ENCODE peak calls at places on chromosome 13, in six cellular contexts. J is heart right ventricle, V is cardiac muscle cell, N is GM06990, X is astrocyte, O is brain microvascular endothelial cell. F is an unnamed sample. For H3K36me3, the result is how much of the 10 kb centered on the place peaks cover.

GRCh38 chr13:58598241-58598640 is 966.7 kb downstream of the PCDH17 start:
- DNase-seq in J (no peak), V (no peak), N (no peak), X (peak), O (no peak), F (peak)

GRCh38 chr13:94192576-94192975 is 286.9 kb downstream of the DCT start:
- DNase-seq in J (no peak), V (peak), N (no peak), X (no peak), O (peak), F (no peak)

GRCh38 chr13:96898855-96899254 is 95.4 kb downstream of the OXGR1 start:
- DNase-seq in J (no peak), V (no peak), N (no peak), X (no peak), O (no peak), F (no peak)

GRCh38 chr13:76886005-76886291 is 257 bp downstream of the KCTD12 start:
- DNase-seq in J (no peak), V (no peak), N (no peak), X (no peak), O (no peak), F (no peak)

GRCh38 chr13:50128406-50129048 is 113.3 kb downstream of the KCNRG start:
- DNase-seq in J (no peak), V (no peak), N (no peak), X (no peak), O (no peak), F (no peak)

GRCh38 chr13:33639640-33640080 is 178.3 kb upstream of the RFC3 start:
- DNase-seq in J (no peak), V (no peak), N (no peak), X (no peak), O (no peak), F (no peak)

GRCh38 chr13:22235285-22235949 is 564.5 kb downstream of the FGF9 start:
- DNase-seq in J (no peak), V (peak), N (no peak), X (no peak), O (no peak), F (no peak)

GRCh38 chr13:51846756-51847155 is 1.8 kb upstream of the TMEM272 start:
- DNase-seq in J (no peak), V (no peak), N (no peak), X (no peak), O (no peak), F (no peak)

GRCh38 chr13:93283255-93283654 is 56.6 kb downstream of the GPC6 start:
- DNase-seq in J (no peak), V (no peak), N (no peak), X (no peak), O (no peak), F (no peak)

GRCh38 chr13:79989251-79989661 is 351.7 kb downstream of the SPRY2 start:
- DNase-seq in J (no peak), V (no peak), N (no peak), X (peak), O (no peak), F (no peak)

GRCh38 chr13:52128714-52129700 is at the start of gene NEK5:
- DNase-seq in J (peak), V (peak), N (peak), X (peak), O (peak), F (no peak)

GRCh38 chr13:40352385-40352778 is 314.1 kb downstream of the FOXO1 start:
- DNase-seq in J (peak), V (no peak), N (no peak), X (no peak), O (no peak), F (no peak)

GRCh38 chr13:59492030-59492636 is 671.6 kb downstream of the DIAPH3 start:
- DNase-seq in J (no peak), V (no peak), N (no peak), X (no peak), O (peak), F (no peak)

GRCh38 chr13:34464011-34464410 is 478.1 kb upstream of the NBEA start:
- DNase-seq in J (no peak), V (no peak), N (no peak), X (peak), O (no peak), F (no peak)

GRCh38 chr13:57633950-57634828 is 2.6 kb downstream of the PCDH17 start:
- DNase-seq in J (peak), V (no peak), N (no peak), X (peak), O (no peak), F (no peak)

GRCh38 chr13:107644136-107644535 is 571.2 kb downstream of the LIG4 start:
- DNase-seq in J (no peak), V (no peak), N (no peak), X (no peak), O (no peak), F (no peak)

GRCh38 chr13:40287428-40287827 is 379.0 kb downstream of the FOXO1 start:
- DNase-seq in J (no peak), V (no peak), N (no peak), X (no peak), O (no peak), F (no peak)

GRCh38 chr13:80586356-80586755 is 245.4 kb upstream of the SPRY2 start:
- DNase-seq in J (no peak), V (no peak), N (no peak), X (no peak), O (no peak), F (no peak)

GRCh38 chr13:44768233-44768632 is 192.1 kb upstream of the TSC22D1 start:
- DNase-seq in J (no peak), V (no peak), N (peak), X (no peak), O (no peak), F (no peak)

GRCh38 chr13:104949840-104950805 is 1585.3 kb downstream of the EFNB2 start:
- DNase-seq in J (no peak), V (no peak), N (no peak), X (peak), O (no peak), F (peak)

GRCh38 chr13:95343944-95344343 is 42.7 kb upstream of the ABCC4 start:
- DNase-seq in J (no peak), V (no peak), N (no peak), X (no peak), O (no peak), F (no peak)

GRCh38 chr13:46062190-46062589 is 9.6 kb upstream of the ZC3H13 start:
- DNase-seq in J (no peak), V (no peak), N (no peak), X (no peak), O (peak), F (no peak)

GRCh38 chr13:27442797-27443196 is 7.6 kb downstream of the MTIF3 start:
- DNase-seq in J (no peak), V (no peak), N (no peak), X (no peak), O (no peak), F (no peak)

GRCh38 chr13:27792393-27793218 is at the start of gene GSX1:
- DNase-seq in J (peak), V (peak), N (no peak), X (peak), O (peak), F (peak)

GRCh38 chr13:50318887-50319286 is 303.6 kb downstream of the KCNRG start:
- DNase-seq in J (no peak), V (no peak), N (no peak), X (no peak), O (no peak), F (no peak)

GRCh38 chr13:40453666-40454030 is 212.8 kb downstream of the FOXO1 start:
- DNase-seq in J (no peak), V (no peak), N (no peak), X (no peak), O (no peak), F (no peak)

GRCh38 chr13:77918391-77919261 is at the start of gene EDNRB:
- DNase-seq in J (peak), V (peak), N (no peak), X (peak), O (peak), F (no peak)

DNA sequence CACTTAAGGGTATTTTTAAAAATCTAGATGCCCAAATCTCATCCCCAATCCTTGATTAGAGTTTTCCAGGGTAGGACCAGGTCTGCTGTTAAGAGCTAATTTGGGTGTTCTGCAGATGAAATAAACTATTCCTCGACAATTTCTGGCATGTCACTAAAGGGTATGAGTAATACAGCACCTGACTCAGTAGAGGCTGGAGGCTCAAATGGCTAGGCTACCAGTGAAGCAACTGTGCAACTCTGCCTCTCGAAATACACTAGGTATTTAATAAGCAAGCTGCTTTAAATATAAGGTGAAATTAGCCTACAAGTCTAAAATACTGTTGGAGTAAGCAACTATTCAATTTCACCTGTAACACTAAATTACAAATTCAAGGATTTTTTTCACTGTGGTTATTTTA is 1.5 kb downstream of the RNF6 start:
- DNase-seq in J (no peak), V (no peak), N (no peak), X (peak), O (peak), F (peak)
- H3K4me3 ChIP-seq in J (peak), V (peak), N (peak), X (peak), O (peak), F (peak)

DNA sequence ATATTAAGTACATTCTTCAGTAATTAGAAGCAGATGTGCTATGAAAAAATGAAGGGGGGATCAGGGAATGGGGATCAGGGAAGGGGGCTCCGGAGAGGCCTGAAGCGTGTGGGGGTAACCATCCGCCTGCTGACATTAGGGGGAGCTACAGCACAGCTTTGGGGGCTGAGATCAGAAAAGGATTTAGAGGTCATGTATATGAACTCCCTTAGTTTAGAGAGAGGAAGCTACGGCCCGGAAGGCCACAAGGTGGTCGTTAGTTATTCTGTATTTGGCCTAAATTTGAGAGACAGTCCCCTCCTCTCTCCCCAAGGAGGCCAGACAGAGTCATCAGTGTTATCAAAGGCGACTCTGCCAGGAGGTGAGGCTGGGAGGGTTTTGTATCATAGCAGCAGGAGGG is 99.0 kb downstream of the TM9SF2 start:
- DNase-seq in J (no peak), V (peak), N (no peak), X (no peak), O (no peak), F (no peak)
- TF ChIP-seq CTCF in J (no peak), V (peak), N (peak), X (no peak), O (peak), F (no peak)

GRCh38 chr13:36323951-36324566 is 22.1 kb downstream of the SPART start:
- DNase-seq in J (no peak), V (no peak), N (no peak), X (peak), O (peak), F (no peak)

GRCh38 chr13:36329355-36329754 is 16.8 kb downstream of the SPART start:
- DNase-seq in J (no peak), V (no peak), N (no peak), X (no peak), O (no peak), F (no peak)

GRCh38 chr13:36328821-36329220 is 17.4 kb downstream of the SPART start:
- DNase-seq in J (no peak), V (no peak), N (no peak), X (no peak), O (no peak), F (no peak)

GRCh38 chr13:36323408-36323807 is 22.8 kb downstream of the SPART start:
- DNase-seq in J (no peak), V (no peak), N (no peak), X (no peak), O (no peak), F (no peak)

GRCh38 chr13:36325912-36326311 is 20.3 kb downstream of the SPART start:
- DNase-seq in J (no peak), V (no peak), N (no peak), X (no peak), O (no peak), F (no peak)
- H3K36me3 ChIP-seq in J (under half), V (under half), N (under half), X (under half), O (under half), F (under half)

DNA sequence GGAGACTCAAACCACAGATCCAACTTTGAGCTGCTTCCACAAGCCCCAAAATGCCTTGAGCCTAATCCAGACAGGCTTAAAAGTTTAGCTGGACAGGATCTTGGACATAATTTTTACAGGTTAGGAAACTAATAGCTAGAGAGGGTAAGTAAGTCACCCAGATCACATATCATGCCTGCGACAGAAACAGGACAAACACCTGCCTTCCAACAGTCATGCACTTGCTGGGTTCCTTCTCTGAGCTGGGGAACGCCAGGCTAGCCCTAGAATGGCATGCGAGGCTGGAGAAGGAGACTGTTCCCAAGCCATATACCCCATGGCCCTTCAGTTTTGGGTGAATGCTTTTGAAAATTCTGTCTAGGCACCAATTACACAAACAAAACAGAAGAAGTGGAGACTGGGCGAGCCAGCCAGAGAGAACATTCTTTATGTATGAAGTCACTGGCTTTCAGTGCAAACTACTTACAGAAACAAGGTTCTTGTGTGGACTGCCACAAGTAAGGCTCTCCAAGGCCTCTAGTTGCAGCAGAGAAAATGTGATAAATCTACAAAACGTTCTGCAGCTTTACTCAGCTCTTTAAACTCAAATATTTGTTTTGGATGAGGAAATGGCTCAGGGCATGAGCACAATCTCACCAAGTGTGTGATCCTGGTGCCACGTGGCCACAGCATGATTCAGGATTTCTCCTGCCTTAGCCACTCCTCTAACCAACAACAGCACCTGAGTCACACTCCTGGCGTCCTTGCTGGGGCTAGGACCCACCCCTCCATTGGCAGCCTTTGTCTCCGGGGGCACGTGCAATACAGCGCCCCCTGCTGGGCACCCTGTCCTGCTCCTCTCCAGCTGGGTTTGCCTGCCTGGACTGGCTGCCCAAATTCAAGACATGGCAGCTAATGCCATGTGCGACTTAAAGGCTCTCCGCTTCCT is 73.4 kb upstream of the UBL3 start:
- DNase-seq in J (peak), V (peak), N (peak), X (peak), O (peak), F (peak)
- H3K4me3 ChIP-seq in J (no peak), V (no peak), N (no peak), X (peak), O (no peak), F (no peak)

DNA sequence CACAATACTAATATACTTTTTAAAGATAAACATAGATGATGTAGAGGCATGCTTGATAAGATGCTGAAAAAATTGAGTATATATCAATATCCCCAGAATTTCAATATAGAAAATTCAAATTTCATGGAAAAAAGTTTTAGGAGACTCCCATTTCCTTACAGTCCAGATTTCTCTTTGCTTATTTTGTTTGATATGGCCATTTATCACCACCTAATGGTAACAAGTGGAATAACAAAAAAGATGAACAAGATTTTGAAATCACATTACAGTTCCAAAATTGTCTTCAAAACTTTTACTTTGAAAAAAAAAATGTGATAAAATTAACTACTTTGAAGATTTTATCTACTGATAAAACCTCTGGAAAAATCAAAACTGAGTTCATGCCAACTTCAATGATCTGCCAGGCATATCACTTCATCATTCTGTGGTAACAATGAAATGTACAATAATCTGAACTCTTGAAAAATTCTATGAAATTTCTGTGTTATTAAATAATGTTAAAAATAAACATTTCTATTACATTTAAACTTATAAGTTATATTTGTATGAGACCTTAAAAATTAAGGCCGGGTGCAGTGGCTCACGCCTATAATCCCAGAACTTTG is 17.5 kb downstream of the MIPEP start:
- DNase-seq in J (no peak), V (peak), N (no peak), X (peak), O (no peak), F (no peak)
- TF ChIP-seq CTCF in J (peak), V (peak), N (peak), X (peak), O (peak), F (peak)

GRCh38 chr13:110363009-110363408 is 55.9 kb downstream of the COL4A2 start:
- DNase-seq in J (no peak), V (no peak), N (no peak), X (no peak), O (peak), F (no peak)
- H3K36me3 ChIP-seq in J (under half), V (under half), N (under half), X (under half), O (half or more), F (under half)

DNA sequence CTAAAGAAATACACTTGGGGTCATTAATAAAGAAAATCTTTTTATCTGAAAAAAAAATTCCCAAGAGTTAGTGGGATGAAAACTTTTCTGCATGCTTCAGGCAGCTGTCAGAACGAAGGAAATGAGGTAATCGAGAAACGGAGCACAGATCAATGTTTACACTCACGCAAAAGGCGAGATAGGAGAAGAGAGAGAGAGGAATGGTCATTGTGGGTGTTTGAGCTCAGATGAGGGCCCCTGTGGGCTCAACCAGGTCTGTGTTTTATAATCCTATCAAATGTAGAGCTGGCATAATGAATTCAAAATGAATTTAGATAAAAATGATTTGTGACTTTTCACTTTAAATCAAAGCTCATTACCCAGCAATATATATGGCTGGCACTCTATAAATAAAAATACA is 6.3 kb upstream of the RXFP2 start:
- DNase-seq in J (no peak), V (no peak), N (no peak), X (peak), O (peak), F (no peak)
- H3K4me3 ChIP-seq in J (no peak), V (no peak), N (no peak), X (no peak), O (no peak), F (no peak)

DNA sequence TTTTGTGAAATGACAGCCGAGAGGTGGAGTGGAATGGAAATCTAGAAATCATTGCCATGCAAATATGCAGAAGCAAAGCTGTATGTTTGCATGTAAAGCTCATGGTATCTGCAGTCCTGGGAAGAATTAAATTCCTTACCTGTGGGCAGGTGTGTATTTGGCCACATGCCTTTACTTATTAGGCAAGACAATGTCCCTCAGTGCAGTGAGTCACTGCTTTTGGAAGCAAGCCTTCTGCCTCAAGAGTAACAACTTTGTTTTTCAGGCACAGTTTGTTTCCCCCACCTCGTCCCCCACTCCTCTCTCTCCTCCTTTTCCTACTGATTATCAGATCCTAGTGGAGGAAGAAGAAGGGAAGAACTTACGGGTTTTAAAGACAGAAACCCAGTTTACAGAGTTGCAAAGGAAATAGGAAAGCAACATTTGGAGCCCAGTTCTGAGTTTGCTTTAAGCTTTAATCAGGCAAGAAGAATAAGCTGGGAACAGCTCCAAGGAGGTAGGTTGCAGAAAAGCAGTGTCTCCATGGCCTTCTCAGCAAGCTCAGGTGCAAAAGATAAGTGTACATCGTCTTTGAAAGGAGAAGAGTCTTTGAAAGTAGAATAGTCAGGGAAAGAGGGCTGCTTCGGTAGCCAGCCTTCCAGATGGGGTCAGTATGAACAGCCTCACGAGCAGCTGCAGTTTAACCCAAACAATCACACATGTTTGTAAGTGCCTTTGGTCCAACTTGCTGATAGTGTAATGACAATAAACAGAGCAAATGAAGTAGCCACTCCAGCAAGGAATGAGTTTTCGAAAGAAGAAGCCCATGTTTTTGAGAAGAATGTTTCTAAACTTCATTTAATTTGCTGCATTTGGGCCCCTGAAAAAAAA is 190.1 kb downstream of the KLF5 start:
- DNase-seq in J (no peak), V (peak), N (no peak), X (no peak), O (no peak), F (peak)
- TF ChIP-seq CTCF in J (peak), V (no peak), N (no peak), X (no peak), O (no peak), F (no peak)

F was measured in kidney epithelial cell.